ENCODE peak calls at places on chromosome 15, in nine cellular contexts. P is GM23248, F is keratinocyte, T is OCI-LY7, Y is mesendoderm, O is aorta, C is stomach, Q is esophagus muscularis mucosa, G is Karpas-422. S is an unnamed sample.
A peak's percentile ranks its signal among the peaks of the same experiment; 100 is the strongest.

GRCh38 chr15:76150508-76150907 is 90.7 kb downstream of the TMEM266 start:
- DNase-seq in P (peak; percentile 28), F (no peak), T (no peak), Y (no peak), O (peak; percentile 80), C (peak; percentile 69), Q (no peak), G (peak; percentile 50), S (peak; percentile 49)

GRCh38 chr15:51227967-51228783 is 110.2 kb downstream of the CYP19A1 start:
- DNase-seq in P (peak; percentile 96), F (peak; percentile 23), T (no peak), Y (peak; percentile 94), O (peak; percentile 75), C (no peak), Q (peak; percentile 80), G (peak; percentile 94), S (no peak)

GRCh38 chr15:51780636-51781035 is 29.2 kb downstream of the TMOD2 start:
- DNase-seq in P (peak; percentile 39), F (no peak), T (no peak), Y (no peak), O (no peak), C (no peak), Q (no peak), G (no peak), S (no peak)

GRCh38 chr15:98648654-98649537 is 557 bp downstream of the IGF1R start:
- DNase-seq in P (peak; percentile 78), F (no peak), T (peak; percentile 71), Y (peak; percentile 78), O (peak; percentile 70), C (peak; percentile 53), Q (no peak), G (no peak), S (peak; percentile 65)

GRCh38 chr15:94894056-94894455 is 662.7 kb downstream of the MCTP2 start:
- DNase-seq in P (no peak), F (no peak), T (no peak), Y (peak; percentile 7), O (no peak), C (no peak), Q (no peak), G (no peak), S (no peak)

GRCh38 chr15:58771621-58772235 is 626 bp downstream of the MINDY2 start:
- DNase-seq in P (peak; percentile 58), F (no peak), T (peak; percentile 22), Y (peak; percentile 77), O (peak; percentile 74), C (peak; percentile 56), Q (peak; percentile 91), G (peak; percentile 51), S (peak; percentile 78)

GRCh38 chr15:26866298-26867198 is at the start of gene GABRA5:
- DNase-seq in P (peak; percentile 49), F (no peak), T (no peak), Y (peak; percentile 91), O (no peak), C (no peak), Q (peak; percentile 72), G (no peak), S (no peak)

GRCh38 chr15:60835974-60836373 is 357.0 kb upstream of the ICE2 start:
- DNase-seq in P (peak; percentile 97), F (no peak), T (no peak), Y (no peak), O (no peak), C (no peak), Q (no peak), G (no peak), S (no peak)

GRCh38 chr15:63048986-63049665 is 6.6 kb downstream of the TPM1 start:
- DNase-seq in P (peak; percentile 75), F (no peak), T (peak; percentile 41), Y (peak; percentile 83), O (peak; percentile 68), C (peak; percentile 46), Q (no peak), G (no peak), S (peak; percentile 74)

GRCh38 chr15:63047792-63048114 is 5.2 kb downstream of the TPM1 start:
- DNase-seq in P (no peak), F (no peak), T (no peak), Y (no peak), O (no peak), C (no peak), Q (no peak), G (no peak), S (no peak)

GRCh38 chr15:63048115-63048985 is 5.8 kb downstream of the TPM1 start:
- DNase-seq in P (peak; percentile 96), F (peak; percentile 49), T (peak; percentile 88), Y (peak; percentile 96), O (peak; percentile 94), C (peak; percentile 93), Q (peak; percentile 96), G (peak; percentile 91), S (peak; percentile 97)

GRCh38 chr15:63045438-63046278 is 3.1 kb downstream of the TPM1 start:
- DNase-seq in P (peak; percentile 46), F (no peak), T (no peak), Y (peak; percentile 59), O (no peak), C (no peak), Q (no peak), G (no peak), S (no peak)

GRCh38 chr15:63046927-63047760 is 4.6 kb downstream of the TPM1 start:
- DNase-seq in P (peak; percentile 69), F (no peak), T (no peak), Y (peak; percentile 92), O (no peak), C (no peak), Q (no peak), G (no peak), S (no peak)
- H3K4me1 ChIP-seq in P (peaks cover 53% of the 10 kb centered on the region), F (peaks cover 57% of the 10 kb centered on the region), T (peaks cover 20% of the 10 kb centered on the region), Y (peaks cover 40% of the 10 kb centered on the region), O (no peaks in the 10 kb centered on the region), C (peaks cover 32% of the 10 kb centered on the region), Q (peaks cover 65% of the 10 kb centered on the region), G (peaks cover 13% of the 10 kb centered on the region), S (peaks cover 56% of the 10 kb centered on the region)

GRCh38 chr15:67063689-67064606 is 1.5 kb upstream of the SMAD3 start:
- DNase-seq in P (no peak), F (no peak), T (no peak), Y (peak; percentile 99), O (no peak), C (peak; percentile 55), Q (no peak), G (peak; percentile 69), S (peak; percentile 67)
- H3K4me1 ChIP-seq in P (peaks cover 15% of the 10 kb centered on the region), F (peaks cover 19% of the 10 kb centered on the region), T (peaks cover 20% of the 10 kb centered on the region), Y (peaks cover 12% of the 10 kb centered on the region), O (peaks cover 2% of the 10 kb centered on the region), C (peaks cover 53% of the 10 kb centered on the region), Q (peaks cover 38% of the 10 kb centered on the region), G (peaks cover 50% of the 10 kb centered on the region), S (peaks cover 19% of the 10 kb centered on the region)

DNA sequence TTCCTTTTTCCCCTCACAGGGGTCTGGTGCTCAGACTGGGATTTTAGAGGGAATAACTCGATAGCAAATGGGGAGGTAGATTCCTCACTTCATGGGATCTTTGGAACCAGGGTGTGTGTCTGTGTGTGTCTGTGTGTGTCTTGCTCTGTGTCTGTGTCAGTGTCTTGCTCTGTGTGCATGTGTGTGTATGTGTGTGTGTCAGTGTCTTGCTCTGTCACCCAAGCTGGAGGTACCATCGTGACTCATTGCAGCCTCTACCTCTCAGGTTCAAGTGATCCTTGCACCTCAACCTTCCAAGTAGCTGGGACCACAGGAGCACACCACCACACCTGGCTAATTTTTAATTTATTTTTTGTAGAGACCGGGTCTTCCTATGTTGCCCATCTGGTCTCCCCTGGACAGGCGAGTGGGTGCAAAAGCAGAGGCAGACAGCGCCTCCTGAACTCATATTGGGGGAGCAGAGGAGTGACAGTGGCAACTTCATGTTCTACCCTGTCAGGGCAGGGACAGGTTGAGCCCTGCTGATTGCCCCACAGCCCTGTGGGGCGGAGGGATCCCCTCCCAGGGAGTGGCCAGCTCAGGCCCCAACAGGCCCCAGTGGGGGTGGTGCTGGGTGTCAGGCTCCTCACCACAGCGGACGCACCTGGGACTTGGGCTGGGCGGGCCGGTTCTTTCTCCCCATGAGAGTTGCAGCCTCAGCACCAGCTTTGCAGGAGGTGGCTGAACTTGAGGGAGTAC is 10.4 kb upstream of the SEMA4B start:
- DNase-seq in P (no peak), F (no peak), T (peak; percentile 80), Y (no peak), O (no peak), C (peak; percentile 55), Q (no peak), G (peak; percentile 94), S (no peak)
- H3K4me1 ChIP-seq in P (no peaks in the 10 kb centered on the region), F (peaks cover 60% of the 10 kb centered on the region), T (peaks cover 65% of the 10 kb centered on the region), Y (no peaks in the 10 kb centered on the region), O (no peaks in the 10 kb centered on the region), C (peaks cover 70% of the 10 kb centered on the region), Q (peaks cover 96% of the 10 kb centered on the region), G (peaks cover 76% of the 10 kb centered on the region), S (peaks cover 15% of the 10 kb centered on the region)

GRCh38 chr15:74788042-74788715 is 6.3 kb downstream of the CSK start:
- DNase-seq in P (no peak), F (no peak), T (peak; percentile 54), Y (no peak), O (no peak), C (no peak), Q (no peak), G (no peak), S (no peak)
- H3K4me1 ChIP-seq in P (peaks cover 37% of the 10 kb centered on the region), F (peaks cover 71% of the 10 kb centered on the region), T (peaks cover 93% of the 10 kb centered on the region), Y (peaks cover 10% of the 10 kb centered on the region), O (no peaks in the 10 kb centered on the region), C (peaks cover 93% of the 10 kb centered on the region), Q (peaks cover 98% of the 10 kb centered on the region), G (peaks cover 97% of the 10 kb centered on the region), S (peaks cover 89% of the 10 kb centered on the region)

GRCh38 chr15:92909131-92909781 is 9.1 kb downstream of the CHD2 start:
- DNase-seq in P (peak; percentile 39), F (no peak), T (no peak), Y (no peak), O (no peak), C (no peak), Q (no peak), G (no peak), S (no peak)
- H3K4me1 ChIP-seq in P (peaks cover 67% of the 10 kb centered on the region), F (peaks cover 53% of the 10 kb centered on the region), T (peaks cover 74% of the 10 kb centered on the region), Y (peaks cover 17% of the 10 kb centered on the region), O (no peaks in the 10 kb centered on the region), C (peaks cover 77% of the 10 kb centered on the region), Q (peaks cover 95% of the 10 kb centered on the region), G (peaks cover 51% of the 10 kb centered on the region), S (peaks cover 71% of the 10 kb centered on the region)

GRCh38 chr15:85542895-85543331 is 162.5 kb downstream of the AKAP13 start:
- DNase-seq in P (peak; percentile 7), F (no peak), T (no peak), Y (no peak), O (no peak), C (no peak), Q (no peak), G (peak; percentile 59), S (no peak)
- H3K4me1 ChIP-seq in P (no peaks in the 10 kb centered on the region), F (peaks cover 6% of the 10 kb centered on the region), T (peaks cover 28% of the 10 kb centered on the region), Y (peaks cover 5% of the 10 kb centered on the region), O (peaks cover 2% of the 10 kb centered on the region), C (peaks cover 34% of the 10 kb centered on the region), Q (peaks cover 84% of the 10 kb centered on the region), G (peaks cover 50% of the 10 kb centered on the region), S (no peaks in the 10 kb centered on the region)

S was measured in psoas muscle.